ENCODE peak calls at places on chromosomes 6 and 20, in five cellular contexts. K is H1, C is K562, H is A549, U is GM12878. W is an unnamed sample.

GRCh38 chr6:53042112-53042511 is 23.1 kb upstream of the FBXO9 start:
- DNase-seq in K (no peak), C (no peak), H (peak), U (no peak), W (peak)

GRCh38 chr20:59518881-59519706 is 85.2 kb upstream of the PHACTR3 start:
- DNase-seq in K (peak), C (peak), H (peak), U (no peak), W (peak)

GRCh38 chr20:63897978-63898561 is 3.1 kb downstream of the DNAJC5 start:
- DNase-seq in K (no peak), C (no peak), H (no peak), U (no peak), W (no peak)

GRCh38 chr6:3987072-3987471 is 91.9 kb downstream of the FAM217A start:
- DNase-seq in K (no peak), C (no peak), H (no peak), U (no peak), W (no peak)

GRCh38 chr6:111011360-111012142 is 29.7 kb downstream of the RPF2 start:
- DNase-seq in K (no peak), C (peak), H (peak), U (peak), W (peak)

GRCh38 chr6:125004198-125004597 is 42.0 kb downstream of the RNF217 start:
- DNase-seq in K (no peak), C (peak), H (no peak), U (no peak), W (no peak)

GRCh38 chr6:36130672-36131516 is 581 bp downstream of the MAPK13 start:
- DNase-seq in K (peak), C (no peak), H (no peak), U (no peak), W (peak)

GRCh38 chr6:20534295-20534897 is at the start of gene CDKAL1:
- DNase-seq in K (peak), C (peak), H (peak), U (peak), W (peak)

GRCh38 chr6:122715725-122716124 is 63.8 kb upstream of the FABP7 start:
- DNase-seq in K (no peak), C (no peak), H (no peak), U (no peak), W (no peak)

GRCh38 chr6:69622230-69622629 is 174.6 kb downstream of the LMBRD1 start:
- DNase-seq in K (no peak), C (peak), H (no peak), U (no peak), W (no peak)

GRCh38 chr6:126033696-126034095 is 47.4 kb downstream of the TRMT11 start:
- DNase-seq in K (no peak), C (peak), H (peak), U (no peak), W (peak)

GRCh38 chr6:52390361-52390727 is 28.4 kb downstream of the PAQR8 start:
- DNase-seq in K (no peak), C (peak), H (no peak), U (peak), W (peak)

GRCh38 chr20:62609170-62609786 is 33.0 kb upstream of the SLCO4A1 start:
- DNase-seq in K (no peak), C (no peak), H (no peak), U (no peak), W (no peak)
- TF ChIP-seq KDM1A in K (no peak), C (no peak), H (no peak), U (no peak), W (no peak)

GRCh38 chr6:132401120-132401940 is at the start of gene MOXD1:
- DNase-seq in K (peak), C (peak), H (peak), U (no peak), W (no peak)
- TF ChIP-seq KDM1A in K (no peak), C (no peak), H (no peak), U (no peak), W (no peak)

GRCh38 chr6:57226221-57226620 is 4.1 kb upstream of the RAB23 start:
- DNase-seq in K (no peak), C (no peak), H (no peak), U (no peak), W (no peak)
- TF ChIP-seq KDM1A in K (no peak), C (no peak), H (no peak), U (no peak), W (no peak)

GRCh38 chr20:38805502-38805957 is at the start of gene PPP1R16B:
- DNase-seq in K (peak), C (peak), H (peak), U (no peak), W (no peak)

GRCh38 chr20:38806855-38807655 is 1.6 kb downstream of the PPP1R16B start:
- DNase-seq in K (peak), C (no peak), H (no peak), U (no peak), W (no peak)

GRCh38 chr20:38804243-38804642 is 1.3 kb upstream of the PPP1R16B start:
- DNase-seq in K (no peak), C (no peak), H (no peak), U (no peak), W (no peak)

GRCh38 chr20:38804682-38805501 is 605 bp upstream of the PPP1R16B start:
- DNase-seq in K (no peak), C (peak), H (no peak), U (peak), W (no peak)

DNA sequence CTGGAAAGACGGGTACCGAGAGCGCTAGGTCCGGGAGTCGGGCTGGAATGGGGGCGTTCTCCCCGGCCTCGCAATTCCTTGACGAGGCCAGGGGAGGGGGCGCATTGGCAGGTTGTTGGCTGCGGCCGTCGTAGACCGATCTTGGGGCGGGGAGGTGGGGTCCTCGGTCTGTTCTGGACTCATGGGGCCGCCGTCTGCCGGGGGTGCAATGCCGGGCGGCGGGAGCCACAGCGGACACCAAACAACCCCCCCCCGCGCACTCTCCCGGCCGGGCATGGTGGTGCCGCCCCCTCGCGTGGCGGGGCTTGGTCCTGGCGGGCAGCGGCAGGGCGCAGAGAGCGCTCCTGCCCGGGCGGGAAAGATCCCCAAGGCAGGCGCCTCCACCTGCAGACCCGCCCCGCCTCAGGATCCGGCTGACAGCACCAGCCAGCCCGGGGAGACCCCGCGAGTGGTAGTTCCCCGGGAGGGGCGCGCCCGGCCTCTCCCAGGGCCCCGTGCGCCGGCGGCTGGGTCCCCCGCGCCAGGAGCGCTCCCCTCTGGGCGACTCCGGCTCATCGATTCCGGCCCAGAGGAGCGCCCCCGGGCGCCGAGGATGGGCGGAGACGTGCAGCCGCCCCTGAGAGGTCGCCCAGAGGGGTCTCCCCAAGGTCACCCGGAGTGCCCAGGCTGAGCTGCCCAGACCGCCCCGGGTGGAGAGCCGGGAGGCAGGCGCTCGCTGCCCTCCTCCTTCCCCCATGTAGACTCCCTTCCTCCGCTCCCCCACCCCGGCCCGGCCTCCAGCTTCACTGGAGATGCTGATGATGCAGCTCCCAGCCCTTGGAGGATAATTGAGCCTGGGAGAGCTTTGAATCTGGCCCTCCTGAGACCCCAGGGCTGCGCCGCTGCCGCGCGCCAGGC is 709 bp downstream of the PPP1R16B start:
- DNase-seq in K (peak), C (peak), H (no peak), U (no peak), W (no peak)
- TF ChIP-seq KDM1A in K (no peak), C (no peak), H (no peak), U (no peak), W (no peak)

GRCh38 chr20:47217482-47218446 is 138.7 kb downstream of the ZMYND8 start:
- DNase-seq in K (no peak), C (no peak), H (no peak), U (no peak), W (no peak)

GRCh38 chr20:47222728-47223127 is 133.8 kb downstream of the ZMYND8 start:
- DNase-seq in K (no peak), C (no peak), H (no peak), U (no peak), W (no peak)

GRCh38 chr20:47221036-47221625 is 135.4 kb downstream of the ZMYND8 start:
- DNase-seq in K (no peak), C (no peak), H (no peak), U (peak), W (no peak)

GRCh38 chr20:47216819-47217410 is 139.6 kb downstream of the ZMYND8 start:
- DNase-seq in K (no peak), C (no peak), H (no peak), U (no peak), W (no peak)

GRCh38 chr20:47220161-47220582 is 136.3 kb downstream of the ZMYND8 start:
- DNase-seq in K (peak), C (peak), H (peak), U (no peak), W (peak)
- TF ChIP-seq KDM1A in K (no peak), C (no peak), H (no peak), U (no peak), W (no peak)

GRCh38 chr6:79665725-79666551 is 34.8 kb downstream of the SH3BGRL2 start:
- DNase-seq in K (no peak), C (no peak), H (no peak), U (no peak), W (no peak)
- TF ChIP-seq KDM1A in K (no peak), C (no peak), H (no peak), U (no peak), W (no peak)

GRCh38 chr20:7161690-7162089 is 394.2 kb downstream of the BMP2 start:
- DNase-seq in K (no peak), C (no peak), H (no peak), U (no peak), W (peak)
- TF ChIP-seq KDM1A in K (no peak), C (no peak), H (no peak), U (no peak), W (no peak)

DNA sequence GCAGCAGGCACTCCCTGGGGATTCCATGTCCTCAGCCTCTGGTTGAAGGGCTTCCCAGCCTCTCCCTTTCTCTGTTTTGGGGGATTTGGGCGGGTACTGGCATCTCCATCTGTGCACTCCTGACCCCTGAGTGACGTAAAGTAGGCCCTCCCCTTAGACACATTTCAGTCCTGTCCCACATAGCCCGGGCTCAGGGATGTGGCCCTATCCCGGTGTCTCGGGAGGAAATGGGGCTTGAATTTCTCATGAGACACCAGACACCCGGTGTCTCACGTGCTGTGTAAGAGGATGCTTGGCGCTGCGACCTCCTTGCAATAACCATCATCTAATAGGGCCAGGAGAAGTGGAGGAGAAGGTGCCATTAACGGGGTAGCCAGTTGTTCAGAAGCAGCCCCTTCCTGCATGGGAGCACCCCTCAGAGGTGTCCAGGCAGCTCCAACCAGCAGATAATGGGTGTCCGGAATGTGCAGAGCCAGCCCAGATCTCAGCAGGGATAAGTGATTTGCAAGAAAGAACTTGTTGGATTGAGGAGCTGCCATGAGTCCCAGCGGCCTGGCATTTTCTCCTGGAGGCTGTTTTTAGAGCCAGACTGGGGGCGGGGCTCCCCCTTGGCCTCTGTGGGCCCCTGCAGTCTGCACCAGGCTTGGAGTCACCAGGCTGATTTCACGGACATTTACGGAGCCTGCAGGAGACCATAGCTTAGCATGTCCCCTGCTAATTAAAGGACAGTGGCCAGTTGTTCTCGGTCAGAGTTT is 372.0 kb downstream of the PREX1 start:
- DNase-seq in K (no peak), C (no peak), H (no peak), U (no peak), W (no peak)
- TF ChIP-seq KDM1A in K (no peak), C (no peak), H (no peak), U (no peak), W (no peak)

DNA sequence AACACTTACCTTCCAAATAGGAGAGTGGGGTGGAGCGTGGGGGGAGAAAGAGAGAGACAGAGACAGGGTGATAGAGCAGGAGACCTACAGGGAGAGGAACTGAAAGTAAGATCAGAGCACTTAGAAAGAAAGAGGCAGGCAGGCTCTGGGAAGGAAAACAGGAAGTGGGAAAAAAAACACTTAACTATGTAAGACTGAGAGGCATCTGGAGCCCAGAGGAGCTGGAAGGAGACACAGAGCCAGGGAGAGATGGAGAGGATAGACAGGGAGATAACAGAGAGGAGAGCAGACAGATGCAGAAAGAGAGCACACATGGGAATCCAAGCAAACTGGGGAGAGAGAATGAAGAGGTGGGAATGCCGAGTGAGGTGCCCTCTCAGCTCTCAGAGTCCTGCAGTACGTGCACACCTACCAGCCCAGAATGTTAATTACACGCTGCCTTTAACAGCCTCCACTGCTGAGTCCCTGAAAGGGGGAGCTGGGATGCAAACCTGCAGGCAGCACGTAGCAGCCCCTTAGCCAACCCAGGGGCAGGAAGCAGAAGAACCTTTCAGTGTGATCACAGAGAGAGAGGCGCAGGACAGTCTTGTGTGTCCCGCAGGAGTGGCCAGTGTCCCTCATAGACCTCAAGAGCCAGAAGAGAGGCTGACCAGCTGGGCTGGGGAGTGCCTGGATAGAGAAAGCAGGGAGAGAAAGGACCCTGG is 132.7 kb upstream of the LRFN2 start:
- DNase-seq in K (peak), C (peak), H (no peak), U (peak), W (no peak)
- TF ChIP-seq KDM1A in K (no peak), C (no peak), H (no peak), U (no peak), W (no peak)

DNA sequence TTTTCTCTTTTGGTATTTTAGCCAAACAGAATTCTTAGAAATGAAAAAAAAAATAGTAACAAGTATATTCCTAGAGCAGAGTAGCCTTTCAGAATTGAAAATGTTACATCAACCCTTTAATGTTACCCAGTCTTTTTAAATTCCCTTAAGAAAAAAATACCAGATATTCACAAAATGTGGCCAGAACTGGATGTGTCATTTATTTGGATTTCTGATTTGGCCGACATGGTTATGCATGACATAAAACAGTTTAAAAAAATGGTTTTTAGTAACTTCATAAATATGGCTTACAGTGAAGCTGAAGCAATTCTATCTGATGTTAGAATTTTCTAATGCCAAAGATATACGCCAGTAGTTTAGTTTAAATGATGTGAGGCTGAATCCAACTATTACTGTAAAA is 112.0 kb downstream of the ATXN1 start:
- DNase-seq in K (no peak), C (no peak), H (no peak), U (no peak), W (no peak)
- TF ChIP-seq KDM1A in K (no peak), C (no peak), H (no peak), U (no peak), W (no peak)

W was measured in HepG2.